ENCODE peak calls at places on chromosome 19, in ten cellular contexts. U, A, S, V, F, B, N, J, M and Q are unnamed samples.

GRCh38 chr19:10653732-10654609 is at the start of gene ILF3:
- DNase-seq in S (peak; percentile 100), A (peak; percentile 99), J (peak; percentile 99), B (peak; percentile 100), U (peak; percentile 99), V (peak; percentile 100), F (peak; percentile 99), M (peak; percentile 100), N (peak; percentile 100), Q (peak; percentile 100)

GRCh38 chr19:51810228-51810627 is 15.3 kb downstream of the FPR3 start:
- DNase-seq in S (peak; percentile 26), M (peak; percentile 10), V (no peak), U (no peak), F (no peak), N (no peak), A (no peak), B (no peak), J (no peak), Q (no peak)

GRCh38 chr19:43362179-43362578 is 8.7 kb downstream of the CD177 start:
- DNase-seq in B (no peak), V (no peak), S (no peak), M (peak; percentile 66), A (no peak), N (no peak), F (no peak), U (no peak), J (no peak), Q (peak; percentile 24)

GRCh38 chr19:9793051-9793591 is 24.6 kb upstream of the ZNF846 start:
- DNase-seq in S (peak; percentile 33), N (peak; percentile 59), B (peak; percentile 89), F (no peak), U (peak; percentile 63), M (peak; percentile 54), V (no peak), J (peak; percentile 27), A (no peak), Q (peak; percentile 74)

GRCh38 chr19:42488783-42489521 is 39.3 kb downstream of the CEACAM1 start:
- DNase-seq in F (no peak), B (no peak), N (no peak), V (no peak), M (no peak), A (no peak), S (peak; percentile 46), U (no peak), J (no peak), Q (no peak)

GRCh38 chr19:55667511-55667910 is 7.5 kb upstream of the EPN1 start:
- DNase-seq in F (no peak), N (no peak), A (no peak), M (no peak), J (no peak), B (no peak), U (no peak), S (no peak), V (no peak), Q (no peak)

GRCh38 chr19:54094601-54095000 is 6.0 kb downstream of the OSCAR start:
- DNase-seq in J (no peak), V (no peak), U (no peak), B (no peak), F (no peak), S (no peak), N (no peak), A (no peak), M (no peak), Q (no peak)

GRCh38 chr19:49978324-49978723 is 17.4 kb upstream of the SIGLEC11 start:
- DNase-seq in U (no peak), M (no peak), J (no peak), V (no peak), F (no peak), S (no peak), B (no peak), A (no peak), N (no peak), Q (no peak)

GRCh38 chr19:2079865-2080301 is 16.2 kb downstream of the MOB3A start:
- DNase-seq in B (no peak), F (no peak), M (no peak), V (no peak), U (no peak), J (no peak), A (no peak), N (no peak), S (no peak), Q (no peak)

GRCh38 chr19:19488041-19488874 is 27.1 kb downstream of the TSSK6 start:
- DNase-seq in A (peak; percentile 74), B (peak; percentile 70), V (no peak), M (peak; percentile 13), F (no peak), J (no peak), U (no peak), N (no peak), S (no peak), Q (peak; percentile 53)

GRCh38 chr19:8456064-8456463 is 11.3 kb downstream of the HNRNPM start:
- DNase-seq in B (no peak), A (no peak), U (no peak), N (no peak), S (peak; percentile 47), J (no peak), V (no peak), M (no peak), F (peak; percentile 46), Q (peak; percentile 42)

GRCh38 chr19:17113127-17113785 is 37.7 kb downstream of the MYO9B start:
- DNase-seq in U (no peak), J (no peak), B (no peak), F (no peak), S (no peak), A (peak; percentile 53), N (no peak), M (no peak), V (no peak), Q (no peak)

GRCh38 chr19:35169226-35169995 is 14.9 kb downstream of the FXYD5 start:
- DNase-seq in B (no peak), U (no peak), S (no peak), V (no peak), N (no peak), J (no peak), M (no peak), A (peak; percentile 43), F (no peak), Q (no peak)

DNA sequence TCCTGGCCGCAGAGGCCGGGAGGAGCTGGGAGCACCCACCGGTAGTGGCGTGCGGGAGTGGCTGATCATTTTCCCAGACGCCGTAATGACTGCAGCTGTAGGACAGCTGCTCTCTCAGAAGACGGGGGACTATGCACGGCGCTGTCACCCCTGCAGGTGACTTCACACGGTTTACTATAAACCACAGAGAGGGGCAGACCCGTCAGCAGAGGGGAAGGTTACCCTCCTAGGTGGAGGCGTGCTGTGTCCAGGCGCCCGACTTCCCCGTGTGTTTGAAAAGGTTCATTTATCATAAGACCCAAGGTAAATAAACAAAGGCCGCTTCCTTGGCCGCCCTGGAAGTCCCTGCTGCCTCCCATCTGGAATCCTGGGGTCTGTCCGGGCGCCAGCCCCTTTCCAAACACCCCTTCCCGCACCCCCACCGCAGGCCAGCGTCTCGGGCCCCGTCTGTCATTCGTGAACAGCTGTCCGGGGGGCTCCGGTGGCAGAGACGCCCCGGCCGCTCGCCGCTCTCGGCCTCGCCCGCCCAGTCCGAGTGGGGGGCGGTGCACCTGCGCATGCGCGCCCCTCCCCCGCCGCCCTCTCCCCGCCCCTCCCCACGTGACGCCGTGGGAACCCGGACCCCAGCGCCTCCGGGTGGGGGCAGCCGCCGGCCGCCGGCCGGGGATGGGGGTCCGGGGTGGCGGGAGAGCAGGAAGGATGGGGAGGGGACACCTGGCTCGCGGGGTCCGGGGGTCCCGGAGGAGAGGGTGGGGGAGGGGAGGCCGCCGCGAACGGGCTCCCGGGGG is 915 bp downstream of the SHC2 start:
- DNase-seq in F (peak; percentile 60), N (no peak), V (peak; percentile 52), A (peak; percentile 81), M (no peak), U (peak; percentile 82), J (no peak), S (peak; percentile 46), B (no peak), Q (peak; percentile 9)
- TF ChIP-seq CTCF in F (no peak), N (no peak), V (no peak), A (no peak), M (no peak), U (no peak), J (no peak), S (no peak), B (no peak), Q (no peak)

DNA sequence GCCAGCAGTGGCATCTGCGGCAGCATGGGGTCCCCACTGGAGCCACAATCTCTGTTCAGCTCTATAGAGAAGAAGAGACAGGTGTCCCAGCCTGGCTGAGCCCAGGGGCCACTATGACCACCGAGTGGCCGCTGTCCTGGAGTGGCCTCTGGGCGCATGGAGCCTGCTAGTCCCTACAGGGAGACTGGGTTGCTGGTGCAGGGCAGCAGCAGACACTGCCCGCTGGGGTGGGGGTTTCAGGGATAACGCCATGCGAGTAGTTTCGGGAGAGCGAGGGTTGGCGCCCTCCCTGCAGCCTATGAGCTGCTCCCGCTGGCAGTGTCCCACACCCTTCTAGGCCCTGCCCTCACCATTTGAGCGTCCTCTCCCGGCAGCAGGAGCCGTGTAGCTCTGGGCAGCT is 10.9 kb upstream of the TEKTIP1 start:
- DNase-seq in V (no peak), J (no peak), S (no peak), A (no peak), N (no peak), U (no peak), B (no peak), F (no peak), M (no peak), Q (no peak)
- TF ChIP-seq CTCF in V (no peak), J (no peak), S (no peak), A (no peak), N (no peak), U (no peak), B (no peak), F (no peak), M (no peak), Q (no peak)

DNA sequence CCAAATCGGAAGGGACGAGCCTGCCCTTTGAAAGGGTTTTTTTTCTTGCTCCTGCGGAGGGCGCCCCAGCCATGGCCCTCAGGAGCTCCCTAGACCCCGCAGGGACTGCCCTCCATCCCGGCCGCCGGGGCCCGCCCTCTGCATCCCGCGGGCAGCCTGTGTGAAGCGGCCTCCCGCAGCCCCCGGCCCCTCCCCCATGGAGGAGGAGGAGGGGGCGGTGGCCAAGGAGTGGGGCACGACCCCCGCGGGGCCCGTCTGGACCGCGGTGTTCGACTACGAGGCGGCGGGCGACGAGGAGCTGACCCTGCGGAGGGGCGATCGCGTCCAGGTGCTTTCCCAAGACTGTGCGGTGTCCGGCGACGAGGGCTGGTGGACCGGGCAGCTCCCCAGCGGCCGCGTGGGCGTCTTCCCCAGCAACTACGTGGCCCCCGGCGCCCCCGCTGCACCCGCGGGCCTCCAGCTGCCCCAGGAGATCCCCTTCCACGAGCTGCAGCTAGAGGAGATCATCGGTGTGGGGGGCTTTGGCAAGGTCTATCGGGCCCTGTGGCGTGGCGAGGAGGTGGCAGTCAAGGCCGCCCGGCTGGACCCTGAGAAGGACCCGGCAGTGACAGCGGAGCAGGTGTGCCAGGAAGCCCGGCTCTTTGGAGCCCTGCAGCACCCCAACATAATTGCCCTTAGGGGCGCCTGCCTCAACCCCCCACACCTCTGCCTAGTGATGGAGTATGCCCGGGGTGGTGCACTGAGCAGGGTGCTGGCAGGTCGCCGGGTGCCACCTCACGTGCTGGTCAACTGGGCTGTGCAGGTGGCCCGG is 815 bp downstream of the MAP3K10 start:
- DNase-seq in U (peak; percentile 39), S (peak; percentile 52), M (peak; percentile 20), F (peak; percentile 81), N (no peak), B (peak; percentile 69), J (no peak), V (no peak), A (no peak), Q (peak; percentile 59)
- TF ChIP-seq CTCF in U (peak; percentile 24), S (peak; percentile 27), M (no peak), F (no peak), N (no peak), B (no peak), J (no peak), V (no peak), A (no peak), Q (no peak)

GRCh38 chr19:6340493-6341201 is 7.2 kb upstream of the ACER1 start:
- DNase-seq in V (no peak), A (no peak), M (no peak), B (no peak), F (no peak), S (no peak), N (no peak), U (no peak), J (no peak), Q (no peak)
- TF ChIP-seq CTCF in V (no peak), A (no peak), M (no peak), B (no peak), F (no peak), S (no peak), N (no peak), U (no peak), J (no peak), Q (no peak)